ENCODE peak calls at places on chromosomes 1 and 21, in ten cellular contexts. K is IMR-90, C is HCT116, A is mucosa of descending colon, H is GM23248, P is cardiac fibroblast, Q is fibroblast of mammary gland, S is heart left ventricle, R is AG04450, N is tibial artery. I is an unnamed sample.

GRCh38 chr1:54137532-54138061 is 15.2 kb downstream of the CDCP2 start:
- DNase-seq in K (peak; percentile 50), C (no peak), A (no peak), H (peak; percentile 55), P (peak; percentile 77), Q (peak; percentile 39), S (no peak), R (no peak), N (no peak), I (no peak)

GRCh38 chr1:231497629-231498152 is 30.8 kb upstream of the TSNAX start:
- DNase-seq in K (no peak), C (no peak), A (no peak), H (no peak), P (no peak), Q (no peak), S (no peak), R (no peak), N (no peak), I (no peak)

GRCh38 chr1:71919812-71920509 is 362.4 kb downstream of the NEGR1 start:
- DNase-seq in K (no peak), C (no peak), A (no peak), H (no peak), P (no peak), Q (no peak), S (no peak), R (no peak), N (no peak), I (no peak)

GRCh38 chr1:117895482-117896114 is 33.8 kb downstream of the GDAP2 start:
- DNase-seq in K (peak; percentile 92), C (peak; percentile 54), A (no peak), H (peak; percentile 90), P (peak; percentile 90), Q (peak; percentile 92), S (peak; percentile 50), R (peak; percentile 85), N (peak; percentile 70), I (no peak)

GRCh38 chr1:221704291-221704690 is 37.6 kb downstream of the DUSP10 start:
- DNase-seq in K (peak; percentile 57), C (no peak), A (no peak), H (peak; percentile 62), P (peak; percentile 47), Q (no peak), S (no peak), R (no peak), N (no peak), I (no peak)

GRCh38 chr1:210771131-210771530 is 362.8 kb downstream of the KCNH1 start:
- DNase-seq in K (no peak), C (no peak), A (no peak), H (no peak), P (no peak), Q (no peak), S (no peak), R (no peak), N (no peak), I (no peak)

GRCh38 chr1:153572569-153573015 is 6.9 kb upstream of the S100A2 start:
- DNase-seq in K (peak; percentile 82), C (peak; percentile 84), A (peak; percentile 83), H (peak; percentile 94), P (peak; percentile 89), Q (peak; percentile 95), S (peak; percentile 81), R (no peak), N (peak; percentile 93), I (peak; percentile 88)

GRCh38 chr1:229448845-229449244 is 15.0 kb upstream of the ACTA1 start:
- DNase-seq in K (no peak), C (no peak), A (no peak), H (no peak), P (no peak), Q (no peak), S (no peak), R (no peak), N (no peak), I (no peak)

GRCh38 chr1:6205849-6206845 is at the start of gene RNF207:
- DNase-seq in K (peak; percentile 47), C (peak; percentile 58), A (peak; percentile 85), H (peak; percentile 81), P (peak; percentile 71), Q (peak; percentile 41), S (peak; percentile 77), R (no peak), N (no peak), I (no peak)

GRCh38 chr21:32826317-32827167 is 55.0 kb upstream of the PAXBP1 start:
- DNase-seq in K (peak; percentile 63), C (peak; percentile 60), A (no peak), H (peak; percentile 75), P (peak; percentile 75), Q (peak; percentile 74), S (no peak), R (peak; percentile 20), N (no peak), I (no peak)

GRCh38 chr1:184775329-184775728 is 20.7 kb upstream of the EDEM3 start:
- DNase-seq in K (no peak), C (no peak), A (no peak), H (no peak), P (no peak), Q (no peak), S (no peak), R (no peak), N (no peak), I (no peak)

DNA sequence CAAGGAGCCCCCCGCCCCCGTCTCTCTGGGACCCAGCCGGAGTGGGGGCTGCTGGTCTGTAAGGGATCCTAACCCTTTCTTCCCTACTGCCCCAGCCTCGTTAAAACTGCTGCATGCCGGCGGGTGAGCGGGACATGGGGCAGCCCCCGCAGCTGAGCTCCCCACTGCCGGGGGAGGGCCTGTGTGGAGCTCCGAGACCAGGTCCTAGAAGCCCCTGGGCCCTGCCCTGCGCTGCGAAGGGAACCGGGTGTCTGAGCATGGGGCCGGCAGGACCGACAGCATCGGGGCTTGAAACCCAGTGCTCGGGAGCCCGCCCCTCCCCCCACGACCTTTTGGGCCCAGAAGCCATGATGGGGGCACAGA is 9.2 kb upstream of the COL6A1 start:
- DNase-seq in K (no peak), C (no peak), A (peak; percentile 52), H (peak; percentile 49), P (no peak), Q (no peak), S (peak; percentile 49), R (no peak), N (peak; percentile 75), I (peak; percentile 79)
- H3K4me3 ChIP-seq in K (no peak overlapping the region), C (no peak overlapping the region), A (no peak overlapping the region), H (peak overlapping the region; percentile 56), P (no peak overlapping the region), Q (peak overlapping the region; percentile 28), S (peak overlapping the region; percentile 63), R (peak overlapping the region; percentile 25), N (peak overlapping the region; percentile 48), I (peak overlapping the region; percentile 73)

DNA sequence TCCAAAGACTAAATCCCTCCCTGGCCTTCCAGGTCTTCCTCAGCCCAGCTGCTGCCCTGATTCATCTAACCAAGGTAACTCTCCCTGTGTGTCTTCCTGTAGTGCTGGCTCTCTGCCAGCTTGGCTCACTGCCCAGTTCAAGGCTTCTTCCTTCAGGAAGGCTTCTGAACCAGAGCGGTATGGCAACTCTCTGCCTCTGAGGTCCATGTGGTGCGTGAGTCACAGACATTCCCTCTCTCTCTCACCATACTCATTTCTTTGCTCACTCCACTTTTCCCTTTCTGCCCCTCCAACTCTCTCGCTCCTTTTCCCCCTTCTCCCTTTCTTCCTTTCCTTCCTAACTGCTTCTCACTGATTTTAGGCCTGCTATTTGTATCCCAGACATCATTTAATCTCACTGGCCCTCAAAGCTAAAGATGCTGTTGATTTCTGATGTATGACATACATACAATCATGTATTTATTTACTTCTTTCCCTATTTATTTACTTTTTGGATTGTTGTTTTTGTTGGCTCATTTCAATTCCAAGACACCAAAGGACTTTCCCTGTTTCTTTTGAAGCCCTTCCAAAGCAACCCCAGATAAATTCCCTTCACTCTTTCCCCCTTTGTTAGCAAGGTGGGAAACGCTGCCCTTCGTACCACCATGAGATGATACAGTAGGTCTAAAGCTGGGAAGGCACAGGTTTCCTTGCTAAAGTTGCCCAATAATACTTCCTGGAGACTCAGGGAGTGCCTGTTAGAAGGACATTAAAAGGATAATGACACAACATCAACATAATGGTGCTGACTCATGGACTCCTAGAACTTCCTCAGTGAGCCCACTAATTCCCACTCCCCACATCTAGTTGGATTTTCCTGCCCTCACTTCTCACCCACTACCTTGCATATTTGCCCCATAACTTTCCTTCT is 17.8 kb downstream of the CFAP45 start:
- DNase-seq in K (peak; percentile 99), C (peak; percentile 96), A (peak; percentile 96), H (peak; percentile 94), P (peak; percentile 95), Q (peak; percentile 99), S (peak; percentile 59), R (peak; percentile 95), N (no peak), I (no peak)
- H3K4me3 ChIP-seq in K (no peak overlapping the region), C (peak overlapping the region; percentile 4), A (no peak overlapping the region), H (peak overlapping the region; percentile 14), P (no peak overlapping the region), Q (no peak overlapping the region), S (no peak overlapping the region), R (no peak overlapping the region), N (no peak overlapping the region), I (no peak overlapping the region)

DNA sequence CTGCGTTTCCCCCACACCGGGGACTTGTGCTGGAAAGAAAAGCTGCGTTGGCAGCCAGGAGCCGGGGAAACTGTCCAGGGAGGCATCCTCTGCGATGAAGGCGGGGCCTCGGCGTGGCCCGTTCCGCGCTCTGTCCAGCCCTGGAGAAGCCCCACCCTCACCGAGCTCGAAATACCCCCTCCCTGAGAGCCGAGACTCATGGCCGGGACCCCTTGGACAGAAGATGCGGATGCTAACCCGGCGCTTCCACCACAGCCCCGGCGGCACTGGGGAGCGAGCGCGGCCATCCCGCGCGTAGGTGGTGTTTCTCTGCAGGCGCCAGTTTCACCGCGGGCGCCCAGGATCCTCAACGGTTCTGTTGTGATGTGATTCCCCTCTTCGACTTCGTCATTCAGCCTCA is 31.6 kb downstream of the PDE9A start:
- DNase-seq in K (no peak), C (no peak), A (peak; percentile 48), H (peak; percentile 42), P (no peak), Q (no peak), S (no peak), R (no peak), N (no peak), I (no peak)
- H3K4me3 ChIP-seq in K (no peak overlapping the region), C (no peak overlapping the region), A (no peak overlapping the region), H (peak overlapping the region; percentile 71), P (no peak overlapping the region), Q (peak overlapping the region; percentile 46), S (peak overlapping the region; percentile 35), R (no peak overlapping the region), N (no peak overlapping the region), I (no peak overlapping the region)

GRCh38 chr1:118988186-118989005 is at the start of gene TBX15:
- DNase-seq in K (no peak), C (no peak), A (no peak), H (peak; percentile 78), P (no peak), Q (peak; percentile 80), S (no peak), R (no peak), N (peak; percentile 91), I (no peak)

GRCh38 chr1:118986291-118986838 is 1.8 kb downstream of the TBX15 start:
- DNase-seq in K (no peak), C (no peak), A (no peak), H (peak; percentile 77), P (no peak), Q (peak; percentile 58), S (no peak), R (no peak), N (peak; percentile 67), I (no peak)

GRCh38 chr1:118986839-118987430 is 1.2 kb downstream of the TBX15 start:
- DNase-seq in K (no peak), C (no peak), A (no peak), H (peak; percentile 62), P (no peak), Q (no peak), S (no peak), R (no peak), N (peak; percentile 69), I (no peak)

GRCh38 chr1:118989006-118989736 is 1.0 kb upstream of the TBX15 start:
- DNase-seq in K (no peak), C (no peak), A (no peak), H (peak; percentile 85), P (no peak), Q (peak; percentile 56), S (no peak), R (no peak), N (peak; percentile 77), I (no peak)

GRCh38 chr1:118987431-118988185 is 535 bp downstream of the TBX15 start:
- DNase-seq in K (no peak), C (no peak), A (no peak), H (peak; percentile 82), P (peak; percentile 26), Q (no peak), S (no peak), R (no peak), N (peak; percentile 78), I (no peak)
- H3K4me3 ChIP-seq in K (peak overlapping the region; percentile 18), C (no peak overlapping the region), A (no peak overlapping the region), H (peak overlapping the region; percentile 82), P (peak overlapping the region; percentile 59), Q (peak overlapping the region; percentile 84), S (peak overlapping the region; percentile 55), R (peak overlapping the region; percentile 31), N (peak overlapping the region; percentile 71), I (peak overlapping the region; percentile 73)

I was measured in coronary artery.